ENCODE peak calls at places on chromosomes 5 and 9, in four cellular contexts. Z, K, L and M are unnamed samples.

GRCh38 chr5:122413722-122414121 is 101.7 kb downstream of the SNCAIP start:
- DNase-seq in Z (no peak), K (no peak), L (no peak), M (no peak)

GRCh38 chr9:14403112-14403511 is 89.2 kb upstream of the NFIB start:
- DNase-seq in Z (no peak), K (no peak), L (no peak), M (no peak)

GRCh38 chr9:71253021-71253420 is 131.6 kb upstream of the TRPM3 start:
- DNase-seq in Z (no peak), K (no peak), L (no peak), M (no peak)

GRCh38 chr5:82393951-82394350 is 115.8 kb upstream of the RPS23 start:
- DNase-seq in Z (no peak), K (no peak), L (no peak), M (no peak)

GRCh38 chr9:76704601-76705204 is 59.5 kb upstream of the PCA3 start:
- DNase-seq in Z (peak; percentile 87), K (peak; percentile 91), L (peak; percentile 89), M (peak; percentile 13)

GRCh38 chr5:124180523-124181461 is 565.6 kb downstream of the ZNF608 start:
- DNase-seq in Z (no peak), K (no peak), L (no peak), M (no peak)

GRCh38 chr5:136034492-136034891 is 5.7 kb downstream of the TGFBI start:
- DNase-seq in Z (no peak), K (no peak), L (no peak), M (no peak)

GRCh38 chr9:91886433-91887031 is 63.5 kb downstream of the ROR2 start:
- DNase-seq in Z (peak; percentile 82), K (no peak), L (peak; percentile 4), M (no peak)

GRCh38 chr9:96249746-96250145 is 52.2 kb downstream of the HSD17B3 start:
- DNase-seq in Z (no peak), K (no peak), L (no peak), M (no peak)

GRCh38 chr5:83219077-83219476 is 141.7 kb downstream of the XRCC4 start:
- DNase-seq in Z (no peak), K (no peak), L (no peak), M (no peak)

GRCh38 chr5:150532996-150533395 is 25.1 kb downstream of the NDST1 start:
- DNase-seq in Z (no peak), K (no peak), L (no peak), M (no peak)
- H3K79me2 ChIP-seq in Z (peaks cover 4% of the 10 kb centered on the region), K (no peaks in the 10 kb centered on the region), L (no peaks in the 10 kb centered on the region), M (peaks cover 13% of the 10 kb centered on the region)

DNA sequence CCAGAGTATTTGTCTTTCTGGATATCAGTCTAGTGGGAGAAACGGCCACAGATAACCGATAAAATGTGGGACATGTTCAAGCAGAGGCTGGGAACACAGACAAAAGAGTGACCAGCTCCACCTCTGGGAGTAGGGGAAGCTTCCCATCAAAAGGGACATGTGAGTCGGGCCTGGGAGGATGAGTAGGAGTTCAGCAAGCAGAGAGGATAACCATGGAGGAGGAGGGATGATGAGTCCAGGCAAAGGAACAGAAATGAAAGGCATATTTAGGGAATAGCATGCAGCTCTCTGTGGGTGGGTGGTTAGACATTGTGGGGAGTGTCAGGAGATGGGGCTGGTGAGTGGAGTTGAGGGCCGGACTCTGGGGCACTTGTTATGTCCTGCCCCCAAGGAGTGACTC is 61.5 kb downstream of the ERGIC1 start:
- DNase-seq in Z (no peak), K (no peak), L (no peak), M (no peak)
- H3K79me2 ChIP-seq in Z (no peaks in the 10 kb centered on the region), K (no peaks in the 10 kb centered on the region), L (peaks cover 2% of the 10 kb centered on the region), M (no peaks in the 10 kb centered on the region)

GRCh38 chr5:36239370-36240293 is 2.1 kb downstream of the NADK2 start:
- DNase-seq in Z (no peak), K (no peak), L (no peak), M (no peak)

GRCh38 chr5:36236801-36237200 is 4.9 kb downstream of the NADK2 start:
- DNase-seq in Z (no peak), K (no peak), L (no peak), M (no peak)

GRCh38 chr5:36240779-36241635 is 718 bp downstream of the NADK2 start:
- DNase-seq in Z (peak; percentile 84), K (peak; percentile 75), L (peak; percentile 62), M (no peak)

GRCh38 chr5:36237756-36238155 is 4.0 kb downstream of the NADK2 start:
- DNase-seq in Z (no peak), K (no peak), L (peak; percentile 33), M (peak; percentile 9)

DNA sequence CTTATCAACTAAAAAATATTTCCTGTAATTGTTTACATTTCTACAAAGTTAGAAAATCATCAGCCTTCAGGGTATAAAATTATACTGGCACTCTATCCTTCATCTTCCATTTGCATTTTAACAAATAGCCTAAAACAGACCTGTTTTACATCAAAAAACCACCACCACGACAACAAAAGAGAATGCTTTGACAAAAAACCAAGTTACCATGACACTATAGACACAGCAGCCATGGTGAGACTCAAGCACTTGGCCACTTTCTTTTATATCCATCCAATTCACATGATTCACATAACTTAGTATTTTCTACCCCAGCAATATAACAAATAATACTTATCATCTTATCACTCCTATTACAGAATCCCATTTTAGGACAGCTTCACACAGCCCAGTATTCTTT is 2.8 kb downstream of the NADK2 start:
- DNase-seq in Z (no peak), K (peak; percentile 49), L (peak; percentile 37), M (no peak)
- H3K79me2 ChIP-seq in Z (no peaks in the 10 kb centered on the region), K (peaks cover 14% of the 10 kb centered on the region), L (peaks cover 7% of the 10 kb centered on the region), M (peaks cover 22% of the 10 kb centered on the region)

GRCh38 chr9:16672501-16672900 is 198.0 kb downstream of the BNC2 start:
- DNase-seq in Z (no peak), K (no peak), L (no peak), M (no peak)

GRCh38 chr9:16673171-16673570 is 197.3 kb downstream of the BNC2 start:
- DNase-seq in Z (no peak), K (no peak), L (no peak), M (no peak)

GRCh38 chr9:16676547-16676946 is 193.9 kb downstream of the BNC2 start:
- DNase-seq in Z (no peak), K (no peak), L (no peak), M (no peak)

GRCh38 chr9:16671591-16672137 is 198.8 kb downstream of the BNC2 start:
- DNase-seq in Z (no peak), K (no peak), L (peak; percentile 21), M (peak; percentile 52)

GRCh38 chr9:16675131-16675530 is 195.3 kb downstream of the BNC2 start:
- DNase-seq in Z (no peak), K (no peak), L (no peak), M (no peak)
- H3K79me2 ChIP-seq in Z (no peaks in the 10 kb centered on the region), K (peaks cover 27% of the 10 kb centered on the region), L (no peaks in the 10 kb centered on the region), M (no peaks in the 10 kb centered on the region)

GRCh38 chr9:137575725-137576411 is 2.9 kb downstream of the DPH7 start:
- DNase-seq in Z (no peak), K (no peak), L (no peak), M (no peak)

GRCh38 chr9:137570566-137570965 is 8.2 kb downstream of the DPH7 start:
- DNase-seq in Z (no peak), K (no peak), L (no peak), M (no peak)

GRCh38 chr9:137569609-137570203 is 9.0 kb downstream of the DPH7 start:
- DNase-seq in Z (no peak), K (no peak), L (no peak), M (no peak)

GRCh38 chr9:137575382-137575724 is 3.4 kb downstream of the DPH7 start:
- DNase-seq in Z (no peak), K (no peak), L (no peak), M (no peak)

DNA sequence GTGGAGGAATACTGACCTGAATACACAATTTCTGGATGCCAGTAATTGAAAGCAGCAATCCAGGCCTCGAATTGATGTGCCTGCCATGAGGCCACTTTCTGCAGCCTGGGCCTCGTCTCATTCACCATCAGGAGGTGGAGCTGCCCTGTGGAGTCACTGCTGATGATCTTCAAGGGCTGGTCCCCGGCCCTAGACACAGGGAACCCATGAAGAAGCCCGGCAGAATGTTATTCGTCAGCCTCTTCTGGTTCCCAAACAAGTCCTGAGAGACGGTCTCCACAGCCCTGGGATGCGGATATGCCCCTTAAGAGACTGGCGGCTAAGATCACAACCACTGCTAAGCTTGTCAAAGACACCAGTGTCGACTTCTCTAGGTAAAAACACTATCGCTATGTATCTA is 4.5 kb downstream of the DPH7 start:
- DNase-seq in Z (no peak), K (no peak), L (no peak), M (no peak)
- H3K79me2 ChIP-seq in Z (peaks cover 26% of the 10 kb centered on the region), K (peaks cover 43% of the 10 kb centered on the region), L (peaks cover 6% of the 10 kb centered on the region), M (peaks cover 46% of the 10 kb centered on the region)

DNA sequence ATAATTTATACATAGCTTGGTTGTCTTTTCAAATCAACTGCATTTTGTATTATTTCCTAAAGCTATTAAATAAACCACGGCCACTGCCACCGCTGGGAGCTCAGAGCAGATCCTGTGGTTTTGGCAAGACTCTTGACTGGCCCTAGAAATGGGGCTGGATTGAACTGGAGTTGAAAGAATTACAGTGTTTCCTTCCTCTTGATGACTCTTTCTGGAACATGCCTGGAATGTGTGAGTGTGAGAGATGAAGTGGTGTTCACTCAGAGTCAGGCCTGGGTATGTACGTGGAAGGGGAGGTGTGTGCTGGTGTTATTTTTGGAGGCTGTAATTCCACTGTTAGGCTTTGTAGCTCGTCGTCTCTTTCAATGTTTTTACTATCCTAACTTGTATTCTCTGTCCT is 45.9 kb downstream of the TEK start:
- DNase-seq in Z (peak; percentile 24), K (peak; percentile 96), L (peak; percentile 76), M (peak; percentile 36)
- H3K79me2 ChIP-seq in Z (no peaks in the 10 kb centered on the region), K (peaks cover 12% of the 10 kb centered on the region), L (no peaks in the 10 kb centered on the region), M (no peaks in the 10 kb centered on the region)

GRCh38 chr9:37035472-37036236 is 1.6 kb upstream of the PAX5 start:
- DNase-seq in Z (peak; percentile 62), K (peak; percentile 12), L (peak; percentile 8), M (no peak)
- H3K79me2 ChIP-seq in Z (no peaks in the 10 kb centered on the region), K (no peaks in the 10 kb centered on the region), L (no peaks in the 10 kb centered on the region), M (no peaks in the 10 kb centered on the region)